ENCODE peak calls at places on chromosomes 5 and 9, in six cellular contexts. I is sciatic nerve; M is left cardiac atrium; R is naive thymus-derived CD8-positive, alpha-beta T cell; U is T-helper 17 cell; C is activated CD8-positive, alpha-beta T cell treated with anti-CD3 and anti-CD28 coated beads, Interleukin-2, amount 10 ng/mL, durations not matched to agents 7 days and 5 days. V is an unnamed sample.

GRCh38 chr5:59548807-59549357 is 344.6 kb downstream of the PDE4D start:
- ATAC-seq in R (no peak), C (no peak), M (no peak), U (no peak), I (no peak), V (no peak)

GRCh38 chr5:134533115-134533815 is 7.8 kb downstream of the JADE2 start:
- ATAC-seq in I (peak), C (no peak), U (no peak), M (peak), R (no peak), V (no peak)

GRCh38 chr5:7742241-7742656 is 108.7 kb downstream of the CFAP90 start:
- ATAC-seq in R (no peak), I (no peak), M (no peak), C (no peak), U (no peak), V (peak)

GRCh38 chr9:95880011-95880690 is 4.7 kb downstream of the ERCC6L2 start:
- ATAC-seq in M (no peak), C (no peak), U (no peak), I (no peak), R (peak), V (no peak)

GRCh38 chr9:15501803-15502202 is 9.0 kb downstream of the PSIP1 start:
- ATAC-seq in I (no peak), M (no peak), R (no peak), C (no peak), U (no peak), V (no peak)

GRCh38 chr5:74167930-74168315 is 472.6 kb downstream of the ENC1 start:
- ATAC-seq in R (no peak), M (no peak), I (no peak), U (no peak), C (no peak), V (no peak)

GRCh38 chr5:124742983-124743533 is 3.4 kb downstream of the ZNF608 start:
- ATAC-seq in C (no peak), U (no peak), I (no peak), M (no peak), R (no peak), V (no peak)

GRCh38 chr5:151592855-151593408 is 1.8 kb upstream of the FAT2 start:
- ATAC-seq in R (no peak), U (no peak), M (no peak), I (peak), C (no peak), V (no peak)

GRCh38 chr5:148381906-148382305 is 1.9 kb upstream of the FBXO38 start:
- ATAC-seq in C (no peak), R (no peak), U (no peak), M (no peak), I (no peak), V (no peak)

GRCh38 chr5:69331528-69332445 is 814 bp downstream of the CCDC125 start:
- ATAC-seq in M (no peak), I (no peak), R (no peak), U (no peak), C (no peak), V (no peak)

GRCh38 chr9:126204708-126205225 is 121.9 kb upstream of the MVB12B start:
- ATAC-seq in C (no peak), M (no peak), I (no peak), U (no peak), R (no peak), V (no peak)

GRCh38 chr5:35363387-35363965 is 133.2 kb upstream of the PRLR start:
- ATAC-seq in I (peak), C (no peak), U (no peak), R (no peak), M (no peak), V (no peak)

GRCh38 chr5:150184006-150184405 is 5.9 kb upstream of the SLC6A7 start:
- ATAC-seq in I (no peak), R (no peak), U (no peak), C (no peak), M (no peak), V (no peak)

GRCh38 chr5:82447913-82448312 is 169.8 kb upstream of the RPS23 start:
- ATAC-seq in C (no peak), R (no peak), M (peak), U (no peak), I (no peak), V (no peak)

GRCh38 chr5:639253-639530 is 27.1 kb downstream of the CEP72 start:
- ATAC-seq in I (no peak), U (no peak), R (no peak), M (no peak), C (no peak), V (no peak)

GRCh38 chr5:133919148-133920136 is 49.0 kb downstream of the C5orf15 start:
- ATAC-seq in M (no peak), I (no peak), R (no peak), C (no peak), U (no peak), V (no peak)

GRCh38 chr9:95887926-95888497 is 12.5 kb downstream of the ERCC6L2 start:
- ATAC-seq in C (peak), I (no peak), U (peak), R (peak), M (no peak), V (no peak)

GRCh38 chr5:59660737-59661136 is 232.8 kb downstream of the PDE4D start:
- ATAC-seq in I (peak), M (no peak), C (no peak), U (no peak), R (no peak), V (no peak)

GRCh38 chr5:14735944-14736343 is 71.4 kb downstream of the OTULIN start:
- ATAC-seq in C (no peak), I (peak), U (no peak), R (no peak), M (peak), V (no peak)

GRCh38 chr5:124519396-124519795 is 227.0 kb downstream of the ZNF608 start:
- ATAC-seq in U (no peak), R (no peak), M (peak), I (no peak), C (no peak), V (no peak)

GRCh38 chr5:111401906-111402305 is 110.4 kb downstream of the STARD4 start:
- ATAC-seq in R (no peak), I (no peak), M (no peak), C (no peak), U (no peak), V (no peak)

GRCh38 chr5:59893436-59894227 is at the start of gene PDE4D:
- ATAC-seq in C (no peak), U (no peak), R (no peak), I (peak), M (peak), V (no peak)

GRCh38 chr5:134509308-134510040 is 16.0 kb upstream of the JADE2 start:
- ATAC-seq in M (no peak), U (no peak), C (no peak), I (no peak), R (no peak), V (no peak)

GRCh38 chr9:88748566-88749238 is 213.7 kb downstream of the NXNL2 start:
- ATAC-seq in C (no peak), R (no peak), I (peak), M (peak), U (no peak), V (no peak)

GRCh38 chr5:80705216-80705769 is 50.5 kb upstream of the DHFR start:
- ATAC-seq in I (no peak), C (no peak), U (no peak), R (no peak), M (no peak), V (no peak)

V was measured in activated CD4-positive, CD25-positive, alpha-beta regulatory T cell treated with anti-CD3 and anti-CD28 coated beads, Interleukin-2, amount 50 U/mL, for 24 hours.